ENCODE peak calls at places on chromosomes 12 and 14, in four cellular contexts. Y is HFFc6, G is bronchial epithelial cell, Z is fibroblast of lung. F is an unnamed sample.

GRCh38 chr12:51914034-51914923 is 7.0 kb downstream of the ACVRL1 start:
- DNase-seq in Y (no peak), Z (no peak), G (no peak), F (no peak)

GRCh38 chr12:24088751-24089150 is 139.3 kb upstream of the SOX5 start:
- DNase-seq in Y (no peak), Z (no peak), G (peak), F (no peak)

GRCh38 chr12:3727877-3728632 is 24.9 kb downstream of the CRACR2A start:
- DNase-seq in G (no peak), Z (peak), Y (no peak), F (no peak)

GRCh38 chr12:96258451-96258933 is 64.3 kb downstream of the ELK3 start:
- DNase-seq in Z (peak), Y (no peak), G (no peak), F (peak)

GRCh38 chr14:54450535-54450934 is 9.4 kb upstream of the CNIH1 start:
- DNase-seq in Y (peak), Z (peak), G (peak), F (no peak)

GRCh38 chr12:51888316-51889215 is 663 bp downstream of the ANKRD33 start:
- DNase-seq in G (no peak), Y (no peak), Z (no peak), F (no peak)

GRCh38 chr12:53973093-53974042 is at the start of gene HOXC11:
- DNase-seq in Z (no peak), G (no peak), Y (no peak), F (no peak)

GRCh38 chr12:58310828-58311273 is 369.5 kb downstream of the ATP23 start:
- DNase-seq in G (peak), Y (peak), Z (peak), F (peak)

GRCh38 chr12:52019123-52019770 is 12.5 kb downstream of the TAMALIN start:
- DNase-seq in G (no peak), Z (no peak), Y (no peak), F (no peak)

GRCh38 chr14:67519406-67519805 is 13.7 kb upstream of the PLEKHH1 start:
- DNase-seq in Y (no peak), G (no peak), Z (no peak), F (no peak)

GRCh38 chr14:88194531-88194930 is 128.5 kb downstream of the KCNK10 start:
- DNase-seq in Y (no peak), Z (no peak), G (peak), F (no peak)

GRCh38 chr12:20549115-20549719 is 145.9 kb upstream of the SLCO1C1 start:
- DNase-seq in Z (peak), Y (no peak), G (peak), F (no peak)

GRCh38 chr12:109542014-109542413 is 31.3 kb downstream of the MMAB start:
- DNase-seq in G (peak), Z (peak), Y (peak), F (no peak)

GRCh38 chr14:104550340-104550848 is 29.2 kb upstream of the C14orf180 start:
- DNase-seq in Y (no peak), G (no peak), Z (no peak), F (no peak)

GRCh38 chr14:101446387-101446969 is 114.8 kb upstream of the DIO3 start:
- DNase-seq in Z (no peak), G (no peak), Y (no peak), F (no peak)

GRCh38 chr14:69129264-69129880 is 23.5 kb downstream of the DCAF5 start:
- DNase-seq in G (peak), Y (peak), Z (peak), F (peak)

GRCh38 chr12:25855716-25856115 is 102.8 kb upstream of the RASSF8 start:
- DNase-seq in Y (no peak), Z (peak), G (no peak), F (no peak)

GRCh38 chr12:32134144-32134888 is 27.7 kb downstream of the BICD1 start:
- DNase-seq in Z (peak), G (peak), Y (peak), F (no peak)

GRCh38 chr12:120117961-120118709 is 1.6 kb upstream of the RAB35 start:
- DNase-seq in Z (peak), G (peak), Y (peak), F (no peak)

GRCh38 chr12:56042430-56043203 is 899 bp downstream of the RPS26 start:
- DNase-seq in Z (no peak), G (no peak), Y (no peak), F (no peak)

GRCh38 chr12:41795910-41796309 is 348.8 kb downstream of the GXYLT1 start:
- DNase-seq in Y (no peak), Z (no peak), G (no peak), F (no peak)

GRCh38 chr12:131218291-131219172 is 264.8 kb downstream of the ADGRD1 start:
- DNase-seq in G (no peak), Z (no peak), Y (no peak), F (no peak)

GRCh38 chr14:19947413-19948090 is 16.8 kb downstream of the OR4K1 start:
- DNase-seq in Y (no peak), Z (no peak), G (no peak), F (no peak)

GRCh38 chr14:70742316-70742715 is 67.0 kb downstream of the MAP3K9 start:
- DNase-seq in Z (no peak), Y (no peak), G (no peak), F (no peak)

GRCh38 chr12:104303538-104304151 is at the start of gene EID3:
- DNase-seq in Y (peak), Z (peak), G (peak), F (peak)

GRCh38 chr12:56271031-56271430 is 4.3 kb downstream of the COQ10A start:
- DNase-seq in Y (peak), G (peak), Z (peak), F (no peak)

GRCh38 chr14:67457782-67458181 is 30.7 kb downstream of the TMEM229B start:
- DNase-seq in G (no peak), Z (no peak), Y (no peak), F (no peak)

F was measured in brain pericyte.